ENCODE peak calls at places on chromosomes 1 and 21, in six cellular contexts. V, R, K, X, I and L are unnamed samples.

GRCh38 chr1:2228684-2229031 is 539 bp downstream of the SKI start:
- DNase-seq in V (no peak), R (no peak), K (peak; percentile 45), X (no peak), I (no peak), L (peak; percentile 58)

GRCh38 chr1:30419831-30420230 is 303.6 kb downstream of the MATN1 start:
- DNase-seq in V (no peak), R (no peak), K (no peak), X (no peak), I (no peak), L (no peak)

GRCh38 chr1:240468616-240469015 is 143.3 kb downstream of the GREM2 start:
- DNase-seq in V (no peak), R (no peak), K (no peak), X (no peak), I (peak; percentile 28), L (no peak)

GRCh38 chr1:23596382-23597358 is 37.4 kb upstream of the ID3 start:
- DNase-seq in V (no peak), R (no peak), K (no peak), X (no peak), I (no peak), L (no peak)

GRCh38 chr1:94258873-94259331 is 21.5 kb upstream of the ARHGAP29 start:
- DNase-seq in V (peak; percentile 66), R (peak; percentile 80), K (no peak), X (no peak), I (peak; percentile 92), L (no peak)

GRCh38 chr21:32772281-32773047 is 909 bp upstream of the PAXBP1 start:
- DNase-seq in V (no peak), R (no peak), K (peak; percentile 53), X (no peak), I (peak; percentile 20), L (peak; percentile 34)

GRCh38 chr21:17391811-17392340 is 121.0 kb upstream of the CXADR start:
- DNase-seq in V (no peak), R (no peak), K (no peak), X (no peak), I (no peak), L (no peak)

GRCh38 chr1:151210830-151211229 is 12.5 kb downstream of the PIP5K1A start:
- DNase-seq in V (no peak), R (peak; percentile 1), K (no peak), X (no peak), I (peak; percentile 72), L (no peak)

GRCh38 chr1:10980841-10981727 is 31.4 kb upstream of the TARDBP start:
- DNase-seq in V (peak; percentile 45), R (no peak), K (no peak), X (peak; percentile 40), I (no peak), L (no peak)

GRCh38 chr1:92949937-92950817 is 11.1 kb downstream of the DIPK1A start:
- DNase-seq in V (no peak), R (no peak), K (no peak), X (no peak), I (peak; percentile 65), L (no peak)

GRCh38 chr1:101613549-101613948 is 376.7 kb downstream of the S1PR1 start:
- DNase-seq in V (no peak), R (no peak), K (no peak), X (no peak), I (no peak), L (no peak)

GRCh38 chr1:146012703-146013565 is 8.6 kb downstream of the HJV start:
- DNase-seq in V (no peak), R (no peak), K (peak; percentile 59), X (no peak), I (peak; percentile 86), L (no peak)

GRCh38 chr1:73801912-73802429 is 396.0 kb downstream of the LRRIQ3 start:
- DNase-seq in V (no peak), R (no peak), K (no peak), X (no peak), I (no peak), L (no peak)

GRCh38 chr1:237873487-237873927 is 17.2 kb downstream of the ZP4 start:
- DNase-seq in V (no peak), R (no peak), K (no peak), X (no peak), I (peak; percentile 64), L (no peak)

GRCh38 chr1:175394739-175395138 is 202.2 kb upstream of the KIAA0040 start:
- DNase-seq in V (no peak), R (no peak), K (no peak), X (no peak), I (no peak), L (no peak)

GRCh38 chr1:218351617-218352438 is 6.7 kb downstream of the TGFB2 start:
- DNase-seq in V (no peak), R (peak; percentile 74), K (peak; percentile 31), X (no peak), I (peak; percentile 66), L (no peak)

GRCh38 chr1:58063095-58063494 is 483.4 kb downstream of the OMA1 start:
- DNase-seq in V (no peak), R (no peak), K (no peak), X (no peak), I (no peak), L (no peak)

GRCh38 chr21:39447264-39447663 is 1.7 kb upstream of the LCA5L start:
- DNase-seq in V (no peak), R (no peak), K (no peak), X (no peak), I (no peak), L (no peak)

GRCh38 chr1:33306561-33307493 is 14.1 kb downstream of the A3GALT2 start:
- DNase-seq in V (peak; percentile 49), R (peak; percentile 67), K (no peak), X (no peak), I (no peak), L (no peak)

GRCh38 chr1:201628490-201628889 is 89.6 kb downstream of the NAV1 start:
- DNase-seq in V (peak; percentile 54), R (no peak), K (no peak), X (peak; percentile 33), I (no peak), L (no peak)

GRCh38 chr1:192559115-192560006 is 16.2 kb upstream of the RGS1 start:
- DNase-seq in V (no peak), R (peak; percentile 61), K (no peak), X (no peak), I (peak; percentile 98), L (peak; percentile 39)

GRCh38 chr1:39854314-39854713 is 29.0 kb downstream of the TRIT1 start:
- DNase-seq in V (no peak), R (no peak), K (no peak), X (no peak), I (no peak), L (no peak)

GRCh38 chr1:240091614-240092300 is at the start of gene FMN2:
- DNase-seq in V (no peak), R (no peak), K (no peak), X (no peak), I (peak; percentile 49), L (no peak)

GRCh38 chr21:34882719-34883131 is 166.4 kb downstream of the RUNX1 start:
- DNase-seq in V (no peak), R (no peak), K (no peak), X (no peak), I (no peak), L (no peak)

GRCh38 chr1:3323021-3323790 is 131.3 kb upstream of the ARHGEF16 start:
- DNase-seq in V (peak; percentile 76), R (no peak), K (no peak), X (peak; percentile 64), I (no peak), L (no peak)

GRCh38 chr1:94792473-94792875 is 27.7 kb upstream of the SLC44A3 start:
- DNase-seq in V (no peak), R (no peak), K (no peak), X (no peak), I (peak; percentile 67), L (peak; percentile 31)

GRCh38 chr1:208475951-208476824 is 232.0 kb upstream of the PLXNA2 start:
- DNase-seq in V (no peak), R (no peak), K (no peak), X (no peak), I (no peak), L (no peak)
- TF ChIP-seq CTCF in V (no peak), R (no peak), K (no peak), X (peak; percentile 24), I (peak; percentile 12), L (no peak)

DNA sequence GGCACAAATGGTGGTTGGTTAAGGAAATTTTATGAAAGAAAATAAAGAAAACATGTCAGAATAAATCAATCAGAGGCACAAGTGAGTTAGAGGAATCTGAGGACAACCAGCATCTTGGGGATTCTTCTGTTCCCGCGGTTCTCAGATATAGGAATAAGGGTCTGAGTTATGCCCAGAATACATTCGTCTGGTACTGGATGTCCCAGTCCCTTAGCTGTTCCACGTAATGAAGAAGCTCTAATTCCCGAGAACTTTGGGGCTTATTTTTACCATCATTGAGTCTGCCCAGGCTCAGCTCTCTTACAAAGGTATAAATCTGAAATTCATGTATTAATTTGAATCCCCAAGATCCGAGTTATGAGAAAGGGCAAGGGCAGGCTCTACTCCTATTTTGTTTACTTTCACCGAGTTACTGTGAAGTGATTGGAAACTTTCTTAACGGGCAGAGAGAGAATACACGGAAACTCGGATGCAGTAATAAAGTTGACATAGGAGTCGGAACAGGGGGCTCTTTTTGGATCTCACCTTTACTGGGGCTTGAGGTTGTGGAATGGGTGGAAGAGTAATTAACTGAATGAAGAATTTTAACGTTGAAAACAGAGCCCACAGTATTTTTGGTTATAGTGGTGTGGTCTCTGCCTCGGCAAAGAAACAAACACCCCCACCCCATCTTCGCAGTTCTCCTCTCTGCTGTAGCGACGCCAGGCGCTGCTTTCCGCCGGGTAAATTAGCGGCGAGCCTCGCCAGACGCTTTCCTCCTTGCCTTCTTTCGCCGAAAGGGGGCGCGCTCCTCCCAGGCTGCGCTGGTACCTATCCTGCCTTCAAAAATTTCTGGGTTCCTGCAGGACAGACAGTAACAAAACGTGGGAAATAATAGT is 7.1 kb downstream of the PRRX1 start:
- DNase-seq in V (peak; percentile 58), R (peak; percentile 88), K (no peak), X (peak; percentile 48), I (peak; percentile 37), L (no peak)
- H3K27me3 ChIP-seq in V (no peaks in the 10 kb centered on the region), R (no peaks in the 10 kb centered on the region), K (peaks cover 17% of the 10 kb centered on the region), X (peaks cover 57% of the 10 kb centered on the region), I (no peaks in the 10 kb centered on the region), L (no peaks in the 10 kb centered on the region)

DNA sequence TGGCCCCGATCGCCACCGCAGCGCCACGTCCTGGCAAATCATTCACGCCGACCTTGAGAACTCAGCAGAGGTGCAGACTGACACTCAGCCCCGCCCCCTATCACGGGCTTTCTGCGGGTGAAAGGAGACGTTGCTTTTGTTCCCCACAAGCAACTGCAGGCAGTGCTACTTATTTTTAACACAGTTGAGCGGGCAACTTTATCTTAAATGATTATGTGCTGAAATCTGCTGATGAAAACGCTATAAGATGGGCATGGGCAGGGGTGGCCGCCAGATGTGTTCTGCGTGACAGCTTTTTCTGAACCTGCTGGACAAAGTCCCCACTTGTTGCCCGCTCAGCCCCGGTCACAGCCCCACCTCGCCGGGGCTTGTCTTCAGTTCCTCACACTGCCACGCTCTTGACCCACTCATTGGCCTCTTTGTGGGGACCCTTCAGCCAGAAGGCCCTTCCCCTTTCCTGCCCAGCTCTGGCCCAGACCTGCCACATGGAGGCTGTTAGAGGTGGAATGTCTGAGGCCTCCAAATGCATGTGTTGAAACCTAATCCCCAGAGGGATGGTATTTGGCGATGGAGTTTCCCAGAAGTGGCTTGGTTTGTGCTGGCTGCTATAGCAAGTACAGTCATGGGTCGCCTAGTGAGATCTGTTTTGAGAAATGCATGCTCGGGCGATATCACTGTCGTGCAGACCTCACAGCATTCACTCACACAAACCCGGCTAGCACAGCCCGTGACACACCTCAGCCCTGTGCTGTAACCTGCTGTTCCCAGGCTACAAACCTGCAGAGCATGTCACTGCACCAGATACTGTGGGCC is 15.7 kb upstream of the PDXK start:
- DNase-seq in V (peak; percentile 72), R (no peak), K (peak; percentile 53), X (peak; percentile 71), I (peak; percentile 68), L (no peak)
- H3K4me3 ChIP-seq in V (no peak overlapping the region), R (peak overlapping the region; percentile 5), K (no peak overlapping the region), X (peak overlapping the region; percentile 49), I (no peak overlapping the region), L (no peak overlapping the region)

GRCh38 chr1:244241438-244241837 is 190.4 kb downstream of the ZBTB18 start:
- DNase-seq in V (no peak), R (no peak), K (no peak), X (no peak), I (no peak), L (no peak)
- TF ChIP-seq CTCF in V (no peak), R (no peak), K (no peak), X (no peak), I (no peak), L (no peak)